ENCODE peak calls at places on chromosome 21, in four cellular contexts. V, D, K and Z are unnamed samples.

GRCh38 chr21:39852021-39852721 is 15.1 kb upstream of the PCP4 start:
- DNase-seq in D (peak; percentile 45), V (no peak), K (no peak), Z (no peak)

GRCh38 chr21:42570841-42571387 is 57.3 kb downstream of the SLC37A1 start:
- DNase-seq in V (no peak), D (no peak), K (peak; percentile 79), Z (peak; percentile 3)

GRCh38 chr21:44466996-44467858 is 11.9 kb downstream of the LRRC3 start:
- DNase-seq in V (no peak), K (no peak), D (no peak), Z (no peak)

GRCh38 chr21:44064852-44065403 is 42.3 kb upstream of the PWP2 start:
- DNase-seq in V (no peak), D (no peak), K (no peak), Z (no peak)

GRCh38 chr21:35189077-35189863 is 140.2 kb upstream of the RUNX1 start:
- DNase-seq in K (no peak), V (no peak), D (no peak), Z (no peak)

GRCh38 chr21:37407719-37408455 is 41.3 kb downstream of the DYRK1A start:
- DNase-seq in K (no peak), V (no peak), D (no peak), Z (no peak)

GRCh38 chr21:44088401-44088780 is 18.8 kb upstream of the PWP2 start:
- DNase-seq in V (peak; percentile 26), K (no peak), D (no peak), Z (no peak)

GRCh38 chr21:44489962-44490361 is 34.7 kb downstream of the LRRC3 start:
- DNase-seq in V (no peak), D (no peak), K (no peak), Z (no peak)

GRCh38 chr21:43193651-43194302 is 25.0 kb downstream of the CRYAA start:
- DNase-seq in V (no peak), K (peak; percentile 73), D (no peak), Z (no peak)

GRCh38 chr21:34184232-34184631 is 110.9 kb downstream of the MRPS6 start:
- DNase-seq in D (no peak), V (no peak), K (peak; percentile 19), Z (no peak)

GRCh38 chr21:36552458-36552800 is 72.5 kb upstream of the CLDN14 start:
- DNase-seq in D (no peak), V (no peak), K (no peak), Z (no peak)

GRCh38 chr21:43916691-43917514 is 51.9 kb downstream of the AGPAT3 start:
- DNase-seq in V (no peak), D (peak; percentile 4), K (peak; percentile 49), Z (peak; percentile 52)

GRCh38 chr21:16870116-16870515 is 642.7 kb upstream of the CXADR start:
- DNase-seq in D (no peak), V (no peak), K (no peak), Z (no peak)

GRCh38 chr21:33899199-33899598 is 16.4 kb downstream of the ATP5PO start:
- DNase-seq in D (no peak), K (no peak), V (no peak), Z (no peak)

GRCh38 chr21:29571949-29572348 is 273.2 kb downstream of the BACH1 start:
- DNase-seq in D (no peak), V (no peak), K (no peak), Z (no peak)

GRCh38 chr21:36705679-36706481 is 7.0 kb downstream of the SIM2 start:
- DNase-seq in D (no peak), K (no peak), V (no peak), Z (no peak)

GRCh38 chr21:36504067-36505058 is 24.4 kb upstream of the CLDN14 start:
- DNase-seq in D (peak; percentile 30), V (no peak), K (peak; percentile 39), Z (no peak)

GRCh38 chr21:41597227-41597626 is 89.3 kb upstream of the TMPRSS2 start:
- DNase-seq in D (no peak), V (no peak), K (no peak), Z (no peak)

GRCh38 chr21:44708866-44709425 is 2.4 kb downstream of the TSPEAR start:
- DNase-seq in V (no peak), D (no peak), K (no peak), Z (no peak)

GRCh38 chr21:28256420-28256831 is 736.3 kb downstream of the LTN1 start:
- DNase-seq in D (no peak), V (no peak), K (peak; percentile 30), Z (no peak)

GRCh38 chr21:39127506-39127905 is 55.7 kb downstream of the PSMG1 start:
- DNase-seq in K (no peak), D (no peak), V (no peak), Z (no peak)

GRCh38 chr21:39104911-39105310 is 78.3 kb downstream of the PSMG1 start:
- DNase-seq in D (no peak), V (no peak), K (no peak), Z (no peak)

GRCh38 chr21:33492571-33492970 is 1.1 kb upstream of the DNAJC28 start:
- DNase-seq in V (no peak), K (no peak), D (no peak), Z (no peak)

GRCh38 chr21:27477321-27477720 is 510.4 kb upstream of the ADAMTS5 start:
- DNase-seq in K (no peak), D (no peak), V (no peak), Z (no peak)

GRCh38 chr21:36134820-36135390 is at the start of gene CBR3:
- DNase-seq in V (peak; percentile 47), D (peak; percentile 59), K (peak; percentile 20), Z (peak; percentile 28)

GRCh38 chr21:17463441-17463840 is 49.4 kb upstream of the CXADR start:
- DNase-seq in K (no peak), D (no peak), V (no peak), Z (no peak)

GRCh38 chr21:39518845-39519205 is 67.1 kb downstream of the SH3BGR start:
- DNase-seq in D (peak; percentile 18), V (no peak), K (no peak), Z (no peak)

GRCh38 chr21:44349847-44350772 is 3.3 kb upstream of the TRPM2 start:
- DNase-seq in K (no peak), D (no peak), V (no peak), Z (no peak)

GRCh38 chr21:43211085-43212071 is 42.6 kb downstream of the CRYAA start:
- DNase-seq in V (peak; percentile 72), D (peak; percentile 76), K (peak; percentile 57), Z (no peak)

GRCh38 chr21:29005696-29006095 is 13.0 kb upstream of the LTN1 start:
- DNase-seq in D (no peak), V (no peak), K (no peak), Z (no peak)

GRCh38 chr21:19950347-19950746 is 1047.9 kb upstream of the NCAM2 start:
- DNase-seq in K (no peak), V (no peak), D (no peak), Z (no peak)
- H3K9me3 ChIP-seq in K (no peaks in the 10 kb centered on the region), V (no peaks in the 10 kb centered on the region), D (no peaks in the 10 kb centered on the region), Z (no peaks in the 10 kb centered on the region)

GRCh38 chr21:9008636-9009035 is 1512.7 kb upstream of the TPTE start:
- DNase-seq in V (no peak), D (no peak), K (no peak), Z (no peak)
- H3K9me3 ChIP-seq in V (peaks cover 5% of the 10 kb centered on the region), D (no peaks in the 10 kb centered on the region), K (no peaks in the 10 kb centered on the region), Z (no peaks in the 10 kb centered on the region)

DNA sequence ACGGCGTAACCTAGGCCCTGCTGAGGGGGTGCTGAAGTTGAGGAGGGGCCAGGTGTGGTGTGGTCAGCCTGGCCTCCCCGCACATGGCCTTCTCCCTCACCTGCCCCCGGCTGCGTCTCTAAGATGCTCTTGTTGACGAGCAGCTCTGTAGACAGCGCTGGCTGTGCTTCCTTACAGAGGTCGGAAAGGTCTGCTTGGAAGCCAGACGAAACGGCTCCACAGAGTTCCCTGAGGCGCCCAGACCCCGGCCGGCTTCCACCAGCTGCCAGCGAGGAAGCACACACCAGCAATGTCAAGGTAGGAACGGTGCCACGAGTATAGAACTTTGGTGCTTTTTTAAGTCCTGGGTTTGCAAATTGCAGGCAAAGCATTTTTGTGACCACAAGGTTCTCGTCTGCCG is 18.8 kb upstream of the DIP2A start:
- DNase-seq in K (no peak), V (no peak), D (no peak), Z (no peak)
- H3K9me3 ChIP-seq in K (no peaks in the 10 kb centered on the region), V (no peaks in the 10 kb centered on the region), D (no peaks in the 10 kb centered on the region), Z (no peaks in the 10 kb centered on the region)

DNA sequence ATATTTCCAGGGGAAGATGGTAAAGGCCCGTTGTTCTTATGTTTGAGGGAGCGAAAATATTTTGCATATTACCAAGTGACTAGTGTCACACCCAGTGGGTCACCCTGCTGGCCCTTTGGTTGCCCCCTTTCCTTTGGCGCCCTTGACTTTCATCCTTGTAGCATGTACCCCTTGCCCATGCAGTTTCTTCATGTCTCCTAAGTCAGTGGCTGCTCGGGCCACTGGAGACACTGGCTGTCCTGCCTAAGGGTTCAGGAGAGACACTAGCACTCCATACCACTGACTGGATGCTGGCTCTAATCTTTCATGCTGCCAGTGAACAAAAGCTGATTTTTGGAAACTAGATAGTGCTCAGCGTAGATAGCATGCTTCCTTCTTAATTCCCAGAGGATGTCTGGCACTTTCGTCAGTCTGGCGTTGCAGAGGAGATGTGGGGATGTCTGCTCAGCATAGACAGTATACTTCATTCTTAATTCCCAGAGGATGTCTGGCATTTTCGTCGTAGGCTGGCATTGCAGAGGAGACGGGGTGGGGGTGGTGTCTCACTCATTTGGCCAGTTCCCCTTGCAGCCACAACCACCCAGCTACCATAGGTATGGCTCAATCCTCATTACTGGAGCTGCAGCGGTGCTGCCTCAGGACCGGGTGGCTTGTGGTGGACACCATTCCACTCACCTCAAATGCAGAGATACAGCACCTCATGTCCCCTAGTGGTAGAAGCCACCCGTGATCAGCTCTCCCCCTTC is 770.9 kb upstream of the TPTE start:
- DNase-seq in D (no peak), K (no peak), V (peak; percentile 29), Z (no peak)
- H3K9me3 ChIP-seq in D (no peaks in the 10 kb centered on the region), K (no peaks in the 10 kb centered on the region), V (peaks cover 13% of the 10 kb centered on the region), Z (no peaks in the 10 kb centered on the region)

DNA sequence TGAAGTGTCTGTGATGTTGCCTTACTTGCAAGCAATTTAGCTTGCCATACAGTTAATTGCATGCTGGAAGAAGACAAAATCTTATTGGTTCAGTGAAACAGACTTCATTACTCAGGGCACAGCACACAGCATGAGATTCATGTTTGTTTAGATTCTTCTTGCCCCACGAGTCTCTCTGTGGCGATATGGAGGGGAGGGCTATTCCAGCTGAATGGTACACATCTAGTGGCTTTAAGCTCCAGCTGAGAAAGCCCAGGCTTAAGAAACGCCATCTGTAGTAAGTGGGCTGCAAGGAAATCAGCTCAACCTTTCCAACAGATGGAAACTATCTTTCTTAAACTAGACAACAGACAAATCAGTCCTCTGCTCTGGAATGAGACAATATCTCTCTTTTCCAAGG is 1022.0 kb downstream of the NCAM2 start:
- DNase-seq in V (no peak), D (no peak), K (no peak), Z (no peak)
- H3K9me3 ChIP-seq in V (no peaks in the 10 kb centered on the region), D (no peaks in the 10 kb centered on the region), K (no peaks in the 10 kb centered on the region), Z (no peaks in the 10 kb centered on the region)

GRCh38 chr21:26280715-26281310 is 110.2 kb upstream of the APP start:
- DNase-seq in K (peak; percentile 87), V (no peak), D (no peak), Z (no peak)
- H3K9me3 ChIP-seq in K (no peaks in the 10 kb centered on the region), V (no peaks in the 10 kb centered on the region), D (no peaks in the 10 kb centered on the region), Z (no peaks in the 10 kb centered on the region)

DNA sequence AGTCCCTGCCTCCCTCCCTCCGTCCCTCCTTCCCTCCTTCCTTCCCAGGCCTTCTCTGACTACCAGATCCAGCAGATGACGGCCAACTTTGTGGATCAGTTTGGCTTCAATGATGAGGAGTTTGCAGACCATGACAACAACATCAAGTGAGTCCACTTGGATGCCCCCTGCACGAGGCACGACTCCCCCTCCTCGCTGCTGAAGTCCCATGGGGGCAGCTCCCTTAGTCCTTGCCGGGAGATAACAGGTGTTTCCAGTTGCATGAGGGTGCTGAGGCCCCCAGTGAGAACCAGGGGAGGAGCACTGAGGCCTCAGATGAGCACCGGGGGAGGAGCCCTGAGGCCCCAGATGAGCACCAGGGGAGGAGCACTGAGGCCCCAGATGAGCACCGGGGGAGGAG is 200.0 kb downstream of the LIPI start:
- DNase-seq in D (no peak), V (no peak), K (no peak), Z (no peak)
- H3K9me3 ChIP-seq in D (no peaks in the 10 kb centered on the region), V (no peaks in the 10 kb centered on the region), K (no peaks in the 10 kb centered on the region), Z (no peaks in the 10 kb centered on the region)